ENCODE peak calls at places on chromosome 11, in six cellular contexts. N, A, H, R, P and B are unnamed samples.
A peak's percentile ranks its signal among the peaks of the same experiment; 100 is the strongest.

GRCh38 chr11:114304969-114305368 is 8.8 kb downstream of the NNMT start:
- DNase-seq in N (no peak), A (no peak), H (no peak), R (no peak), P (no peak), B (no peak)

GRCh38 chr11:9017773-9018172 is 14.0 kb upstream of the NRIP3 start:
- DNase-seq in N (no peak), A (peak; percentile 88), H (peak; percentile 36), R (peak; percentile 46), P (peak; percentile 29), B (peak; percentile 35)

GRCh38 chr11:70112017-70112434 is 33.9 kb downstream of the ANO1 start:
- DNase-seq in N (no peak), A (no peak), H (no peak), R (no peak), P (no peak), B (no peak)

GRCh38 chr11:46298699-46299424 is 21.4 kb downstream of the CREB3L1 start:
- DNase-seq in N (no peak), A (no peak), H (no peak), R (peak; percentile 93), P (no peak), B (no peak)

GRCh38 chr11:19279455-19279854 is 38.7 kb upstream of the E2F8 start:
- DNase-seq in N (no peak), A (no peak), H (no peak), R (no peak), P (no peak), B (no peak)

GRCh38 chr11:97622795-97623194 is 1233.0 kb downstream of the JRKL start:
- DNase-seq in N (no peak), A (no peak), H (no peak), R (no peak), P (no peak), B (no peak)

GRCh38 chr11:23509023-23509422 is 648.7 kb upstream of the CCDC179 start:
- DNase-seq in N (no peak), A (no peak), H (no peak), R (peak; percentile 88), P (no peak), B (no peak)

GRCh38 chr11:2208691-2209369 is 37.2 kb upstream of the TH start:
- DNase-seq in N (peak; percentile 64), A (peak; percentile 62), H (no peak), R (no peak), P (peak; percentile 71), B (peak; percentile 61)

GRCh38 chr11:110833033-110833484 is 120.8 kb upstream of the ARHGAP20 start:
- DNase-seq in N (no peak), A (no peak), H (no peak), R (peak; percentile 89), P (no peak), B (no peak)

GRCh38 chr11:57480409-57481137 is 20.2 kb downstream of the RTN4RL2 start:
- DNase-seq in N (peak; percentile 85), A (no peak), H (peak; percentile 68), R (peak; percentile 25), P (peak; percentile 55), B (peak; percentile 69)

GRCh38 chr11:6413791-6414231 is 5.1 kb downstream of the APBB1 start:
- DNase-seq in N (no peak), A (no peak), H (no peak), R (no peak), P (no peak), B (no peak)

GRCh38 chr11:5476184-5476819 is 12.2 kb upstream of the OR52D1 start:
- DNase-seq in N (no peak), A (no peak), H (peak; percentile 13), R (peak; percentile 57), P (peak; percentile 62), B (peak; percentile 43)

GRCh38 chr11:78110351-78110750 is 29.1 kb downstream of the ALG8 start:
- DNase-seq in N (no peak), A (no peak), H (no peak), R (peak; percentile 82), P (no peak), B (no peak)

GRCh38 chr11:61834278-61835004 is 6.3 kb downstream of the FADS2 start:
- DNase-seq in N (peak; percentile 78), A (no peak), H (peak; percentile 35), R (peak; percentile 47), P (peak; percentile 66), B (no peak)

GRCh38 chr11:67266424-67267187 is at the start of gene GRK2:
- DNase-seq in N (peak; percentile 93), A (peak; percentile 76), H (no peak), R (peak; percentile 28), P (no peak), B (peak; percentile 57)

GRCh38 chr11:8937159-8937558 is 4.4 kb upstream of the C11orf16 start:
- DNase-seq in N (no peak), A (no peak), H (no peak), R (no peak), P (no peak), B (no peak)

GRCh38 chr11:45407226-45407625 is 121.1 kb upstream of the SYT13 start:
- DNase-seq in N (no peak), A (no peak), H (no peak), R (no peak), P (no peak), B (no peak)

GRCh38 chr11:127195791-127196190 is 195.2 kb upstream of the KIRREL3 start:
- DNase-seq in N (no peak), A (no peak), H (no peak), R (no peak), P (no peak), B (no peak)

GRCh38 chr11:2445107-2445947 is 519 bp downstream of the KCNQ1 start:
- DNase-seq in N (peak; percentile 89), A (no peak), H (no peak), R (no peak), P (no peak), B (peak; percentile 51)

GRCh38 chr11:121206810-121207209 is 85.8 kb upstream of the SC5D start:
- DNase-seq in N (no peak), A (no peak), H (no peak), R (no peak), P (no peak), B (no peak)

GRCh38 chr11:125468852-125469251 is 27.2 kb downstream of the FEZ1 start:
- DNase-seq in N (no peak), A (no peak), H (no peak), R (no peak), P (no peak), B (no peak)

GRCh38 chr11:129861702-129862107 is 33.7 kb downstream of the NFRKB start:
- DNase-seq in N (no peak), A (no peak), H (peak; percentile 32), R (peak; percentile 96), P (peak; percentile 53), B (peak; percentile 76)

GRCh38 chr11:123316003-123316402 is 114.1 kb upstream of the GRAMD1B start:
- DNase-seq in N (no peak), A (no peak), H (no peak), R (peak; percentile 79), P (no peak), B (no peak)

GRCh38 chr11:8167796-8168195 is 1.0 kb downstream of the RIC3 start:
- DNase-seq in N (no peak), A (no peak), H (no peak), R (peak; percentile 11), P (no peak), B (no peak)

GRCh38 chr11:8523396-8523795 is 70.6 kb downstream of the STK33 start:
- DNase-seq in N (no peak), A (no peak), H (no peak), R (no peak), P (no peak), B (no peak)

GRCh38 chr11:70270877-70271634 is 566 bp downstream of the PPFIA1 start:
- DNase-seq in N (peak; percentile 93), A (peak; percentile 69), H (no peak), R (peak; percentile 65), P (peak; percentile 25), B (peak; percentile 60)

GRCh38 chr11:14529933-14530332 is 9.7 kb upstream of the PSMA1 start:
- DNase-seq in N (no peak), A (no peak), H (no peak), R (no peak), P (no peak), B (no peak)

GRCh38 chr11:119699227-119699626 is 29.8 kb downstream of the NECTIN1 start:
- DNase-seq in N (no peak), A (no peak), H (peak; percentile 15), R (no peak), P (peak; percentile 65), B (peak; percentile 57)

GRCh38 chr11:119697882-119698281 is 31.1 kb downstream of the NECTIN1 start:
- DNase-seq in N (no peak), A (no peak), H (no peak), R (no peak), P (no peak), B (no peak)

GRCh38 chr11:119697445-119697844 is 31.6 kb downstream of the NECTIN1 start:
- DNase-seq in N (no peak), A (no peak), H (no peak), R (no peak), P (no peak), B (no peak)

GRCh38 chr11:119694334-119694733 is 34.7 kb downstream of the NECTIN1 start:
- DNase-seq in N (no peak), A (no peak), H (no peak), R (no peak), P (no peak), B (peak; percentile 60)

GRCh38 chr11:119696378-119697157 is 32.4 kb downstream of the NECTIN1 start:
- DNase-seq in N (no peak), A (no peak), H (no peak), R (no peak), P (no peak), B (no peak)
- H3K4me1 ChIP-seq in N (no peaks in the 10 kb centered on the region), A (no peaks in the 10 kb centered on the region), H (peaks cover 5% of the 10 kb centered on the region), R (no peaks in the 10 kb centered on the region), P (no peaks in the 10 kb centered on the region), B (peaks cover 54% of the 10 kb centered on the region)

GRCh38 chr11:76685237-76685636 is 14.7 kb upstream of the LRRC32 start:
- DNase-seq in N (no peak), A (no peak), H (no peak), R (no peak), P (no peak), B (no peak)
- TF ChIP-seq POLR2A in N (no peak), A (no peak), H (no peak), R (no peak), P (no peak), B (no peak)

DNA sequence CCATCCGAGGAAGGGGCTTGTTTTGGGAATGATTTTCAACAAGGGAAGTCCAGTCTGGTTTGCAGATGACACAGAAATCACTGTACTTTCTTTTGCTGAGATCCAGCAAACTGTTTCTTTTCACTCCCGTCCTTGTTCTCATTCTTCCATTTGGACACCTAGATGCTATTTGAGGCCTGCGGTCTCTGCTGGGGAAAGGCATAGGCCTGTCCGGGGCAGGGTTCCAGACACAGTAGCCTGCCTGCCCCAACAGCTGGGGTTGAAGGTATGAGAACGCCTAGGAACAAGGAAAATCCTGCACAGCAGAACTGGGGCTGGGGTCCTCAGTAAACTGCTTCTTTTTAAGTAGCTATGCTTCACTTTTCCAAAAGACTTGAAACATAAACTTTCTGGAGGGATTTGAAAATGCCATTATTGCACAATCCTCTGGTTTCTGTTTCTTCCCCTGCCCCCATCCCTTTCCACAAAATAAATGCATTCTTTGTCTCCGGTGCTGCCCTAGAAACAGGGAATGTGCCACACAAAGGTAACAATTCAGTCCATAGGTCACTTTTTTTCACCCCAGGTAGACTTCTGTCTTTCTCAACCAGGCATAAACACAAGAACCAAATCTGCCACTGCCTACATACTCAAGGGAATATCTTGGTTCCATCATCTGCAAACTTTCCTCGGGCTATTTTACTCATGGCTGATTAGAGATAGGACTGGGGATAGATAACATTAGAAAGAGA is 174.8 kb upstream of the MTMR2 start:
- DNase-seq in N (no peak), A (no peak), H (no peak), R (peak; percentile 59), P (no peak), B (no peak)
- H3K4me3 ChIP-seq in N (no peak overlapping the region), A (no peak overlapping the region), H (no peak overlapping the region), R (peak overlapping the region; percentile 3), P (no peak overlapping the region), B (no peak overlapping the region)

GRCh38 chr11:12757416-12757815 is 83.2 kb downstream of the TEAD1 start:
- DNase-seq in N (no peak), A (no peak), H (no peak), R (no peak), P (no peak), B (no peak)
- H3K4me1 ChIP-seq in N (no peaks in the 10 kb centered on the region), A (no peaks in the 10 kb centered on the region), H (peaks cover 16% of the 10 kb centered on the region), R (peaks cover 33% of the 10 kb centered on the region), P (no peaks in the 10 kb centered on the region), B (peaks cover 20% of the 10 kb centered on the region)